ENCODE peak calls at places on chromosomes 6 and 20, in seven cellular contexts. P, R, H, K, V, A and C are unnamed samples. For H3K4me1, the result is how much of the 10 kb centered on the place peaks cover.

GRCh38 chr6:126147416-126147815 is 161.1 kb downstream of the TRMT11 start:
- DNase-seq in P (no peak), R (no peak), H (no peak), K (no peak), V (no peak), A (no peak), C (no peak)

GRCh38 chr20:3925899-3926638 is 36.9 kb downstream of the PANK2 start:
- DNase-seq in P (no peak), R (no peak), H (no peak), K (no peak), V (no peak), A (no peak), C (no peak)

GRCh38 chr6:55014321-55015088 is 159.8 kb upstream of the HCRTR2 start:
- DNase-seq in P (no peak), R (no peak), H (peak), K (no peak), V (no peak), A (no peak), C (no peak)

GRCh38 chr6:143805832-143806281 is 37.3 kb upstream of the LTV1 start:
- DNase-seq in P (no peak), R (no peak), H (peak), K (no peak), V (no peak), A (no peak), C (no peak)

GRCh38 chr6:100479180-100480035 is 14.7 kb upstream of the SIM1 start:
- DNase-seq in P (no peak), R (no peak), H (peak), K (no peak), V (no peak), A (no peak), C (no peak)

GRCh38 chr20:14709439-14709838 is 372.0 kb upstream of the FLRT3 start:
- DNase-seq in P (no peak), R (no peak), H (no peak), K (no peak), V (no peak), A (no peak), C (no peak)

GRCh38 chr6:112683106-112683505 is 336.0 kb downstream of the RFPL4B start:
- DNase-seq in P (no peak), R (no peak), H (no peak), K (no peak), V (no peak), A (no peak), C (no peak)

GRCh38 chr6:124722479-124722878 is 239.8 kb upstream of the RNF217 start:
- DNase-seq in P (no peak), R (no peak), H (no peak), K (no peak), V (no peak), A (no peak), C (no peak)

DNA sequence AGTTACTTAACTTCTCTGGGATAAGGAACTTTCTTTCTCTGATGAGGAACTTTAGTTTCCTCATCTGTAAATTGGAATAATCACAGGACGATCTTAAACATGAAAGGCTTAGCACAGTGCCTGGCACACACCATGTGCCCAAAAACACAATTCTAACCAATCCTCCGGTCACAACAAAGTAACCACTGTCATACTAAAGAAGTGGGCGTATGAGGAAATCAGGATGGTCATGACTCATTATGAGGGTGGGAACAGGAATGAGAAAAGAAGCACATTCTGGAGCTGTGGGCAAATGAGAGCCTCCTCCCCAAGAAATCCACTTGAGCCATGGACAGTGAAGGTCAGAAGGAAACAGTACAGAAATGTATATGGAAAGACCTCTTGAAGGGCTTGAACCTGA is 82.9 kb downstream of the LRFN2 start:
- DNase-seq in P (no peak), R (no peak), H (no peak), K (no peak), V (no peak), A (no peak), C (no peak)
- H3K4me1 ChIP-seq in P (under half), R (under half), H (under half), K (under half), V (under half), A (under half), C (under half)

GRCh38 chr6:11616200-11616611 is 78.7 kb downstream of the TMEM170B start:
- DNase-seq in P (no peak), R (no peak), H (peak), K (no peak), V (no peak), A (no peak), C (no peak)

GRCh38 chr6:11614534-11615213 is 77.1 kb downstream of the TMEM170B start:
- DNase-seq in P (no peak), R (no peak), H (no peak), K (no peak), V (no peak), A (no peak), C (no peak)

GRCh38 chr6:11615214-11615602 is 77.7 kb downstream of the TMEM170B start:
- DNase-seq in P (no peak), R (no peak), H (peak), K (no peak), V (no peak), A (no peak), C (no peak)

GRCh38 chr6:11613858-11614257 is 76.3 kb downstream of the TMEM170B start:
- DNase-seq in P (no peak), R (no peak), H (peak), K (no peak), V (no peak), A (no peak), C (no peak)

GRCh38 chr6:11613336-11613735 is 75.8 kb downstream of the TMEM170B start:
- DNase-seq in P (no peak), R (no peak), H (no peak), K (no peak), V (no peak), A (no peak), C (no peak)
- H3K4me1 ChIP-seq in P (under half), R (under half), H (under half), K (under half), V (under half), A (under half), C (under half)

DNA sequence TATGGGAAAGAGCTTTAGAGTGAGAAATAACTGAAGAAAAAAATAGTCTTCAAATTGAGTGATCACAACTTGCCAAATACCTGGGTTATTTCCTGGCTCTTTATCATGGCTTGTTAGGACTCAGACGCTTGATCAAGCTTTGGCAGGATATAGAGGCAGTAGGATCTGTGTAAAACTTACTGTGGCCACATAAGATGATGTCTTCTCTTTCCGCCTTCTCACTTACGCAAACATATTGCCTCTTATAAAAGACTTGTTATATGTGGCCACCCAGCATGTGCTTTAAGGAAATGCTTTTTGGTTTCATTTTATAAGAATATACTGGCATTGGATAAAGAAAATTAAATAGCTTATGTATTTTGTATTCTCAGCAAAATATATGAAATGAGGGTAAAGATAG is 101.8 kb upstream of the AKIRIN2 start:
- DNase-seq in P (no peak), R (no peak), H (no peak), K (no peak), V (no peak), A (no peak), C (no peak)
- H3K4me1 ChIP-seq in P (under half), R (under half), H (under half), K (under half), V (under half), A (under half), C (under half)

GRCh38 chr6:163741342-163741741 is 326.8 kb downstream of the QKI start:
- DNase-seq in P (no peak), R (no peak), H (no peak), K (no peak), V (no peak), A (no peak), C (no peak)
- H3K4me1 ChIP-seq in P (under half), R (under half), H (under half), K (under half), V (under half), A (under half), C (under half)

DNA sequence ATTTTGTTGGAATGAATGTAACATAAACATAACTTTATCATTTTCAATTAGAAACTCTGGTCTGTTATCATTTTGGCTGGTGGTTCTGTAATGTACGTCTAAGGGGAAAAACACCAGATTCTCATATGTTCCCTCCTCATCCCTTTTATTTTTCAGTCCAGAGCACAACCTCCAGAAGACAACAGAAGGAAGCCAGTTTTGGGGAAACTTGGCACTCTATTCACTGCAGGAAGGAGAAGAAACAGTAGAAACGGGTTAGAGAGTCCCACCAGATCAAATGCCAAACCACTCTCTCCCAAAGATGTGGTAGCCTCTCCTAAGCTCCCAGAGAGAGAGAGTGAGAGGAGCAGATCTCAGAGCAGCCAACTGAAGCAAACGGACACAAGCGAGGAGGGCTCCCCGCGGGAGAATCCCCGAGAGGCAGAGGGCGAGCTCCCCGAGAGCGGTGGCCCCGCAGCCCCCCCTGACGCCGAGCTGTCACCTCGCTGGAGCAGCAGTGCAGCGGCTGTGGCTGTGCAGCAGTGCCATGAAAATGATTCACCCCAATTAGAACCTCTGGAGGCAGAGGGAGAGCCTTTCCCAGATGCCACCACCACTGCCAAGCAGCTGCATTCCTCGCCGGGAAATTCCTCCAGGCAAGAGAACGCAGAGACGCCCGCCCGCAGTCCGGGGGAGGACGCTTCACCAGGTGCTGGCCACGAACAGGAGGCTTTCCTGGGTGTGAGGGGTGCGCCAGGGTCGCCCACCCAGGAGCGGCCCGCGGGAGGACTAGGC is 117.8 kb downstream of the RTN4IP1 start:
- DNase-seq in P (peak), R (peak), H (peak), K (peak), V (peak), A (peak), C (peak)
- H3K4me1 ChIP-seq in P (under half), R (under half), H (under half), K (under half), V (under half), A (under half), C (under half)